ENCODE peak calls at places on chromosomes 3 and 15, in ten cellular contexts. One of them, this sample, is unnamed.

GRCh38 chr15:93881310-93881709 is 350.1 kb upstream of the MCTP2 start:
- DNase-seq in heart left ventricle: no peak
- DNase-seq in uterus: no peak
- DNase-seq in AG04450: no peak
- DNase-seq in IMR-90: no peak
- DNase-seq in fibroblast of the aortic adventitia: no peak
- DNase-seq in dorsolateral prefrontal cortex: no peak
- DNase-seq in SJSA1: no peak
- DNase-seq in fibroblast of mammary gland: no peak
- DNase-seq in OCI-LY7: no peak
- DNase-seq in this sample: no peak

GRCh38 chr15:91892417-91892816 is 38.9 kb downstream of the SLCO3A1 start:
- DNase-seq in heart left ventricle: no peak
- DNase-seq in uterus: no peak
- DNase-seq in AG04450: no peak
- DNase-seq in IMR-90: no peak
- DNase-seq in fibroblast of the aortic adventitia: no peak
- DNase-seq in dorsolateral prefrontal cortex: no peak
- DNase-seq in SJSA1: no peak
- DNase-seq in fibroblast of mammary gland: no peak
- DNase-seq in OCI-LY7: no peak
- DNase-seq in this sample: no peak

GRCh38 chr15:95932676-95933075 is 397.8 kb upstream of the NR2F2 start:
- DNase-seq in heart left ventricle: no peak
- DNase-seq in uterus: no peak
- DNase-seq in AG04450: no peak
- DNase-seq in IMR-90: peak
- DNase-seq in fibroblast of the aortic adventitia: no peak
- DNase-seq in dorsolateral prefrontal cortex: no peak
- DNase-seq in SJSA1: peak
- DNase-seq in fibroblast of mammary gland: peak
- DNase-seq in OCI-LY7: no peak
- DNase-seq in this sample: peak

GRCh38 chr15:78065284-78065872 is 12.1 kb downstream of the TBC1D2B start:
- DNase-seq in heart left ventricle: peak
- DNase-seq in uterus: peak
- DNase-seq in AG04450: peak
- DNase-seq in IMR-90: peak
- DNase-seq in fibroblast of the aortic adventitia: peak
- DNase-seq in dorsolateral prefrontal cortex: no peak
- DNase-seq in SJSA1: peak
- DNase-seq in fibroblast of mammary gland: peak
- DNase-seq in OCI-LY7: no peak
- DNase-seq in this sample: peak

GRCh38 chr3:49465269-49466034 is 4.6 kb upstream of the DAG1 start:
- DNase-seq in heart left ventricle: peak
- DNase-seq in uterus: no peak
- DNase-seq in AG04450: no peak
- DNase-seq in IMR-90: no peak
- DNase-seq in fibroblast of the aortic adventitia: peak
- DNase-seq in dorsolateral prefrontal cortex: no peak
- DNase-seq in SJSA1: no peak
- DNase-seq in fibroblast of mammary gland: no peak
- DNase-seq in OCI-LY7: no peak
- DNase-seq in this sample: no peak

GRCh38 chr3:124558898-124559649 is 171.2 kb upstream of the UMPS start:
- DNase-seq in heart left ventricle: peak
- DNase-seq in uterus: peak
- DNase-seq in AG04450: peak
- DNase-seq in IMR-90: peak
- DNase-seq in fibroblast of the aortic adventitia: peak
- DNase-seq in dorsolateral prefrontal cortex: peak
- DNase-seq in SJSA1: peak
- DNase-seq in fibroblast of mammary gland: peak
- DNase-seq in OCI-LY7: no peak
- DNase-seq in this sample: peak

GRCh38 chr15:55742498-55742926 is 440 bp downstream of the PRTG start:
- DNase-seq in heart left ventricle: peak
- DNase-seq in uterus: peak
- DNase-seq in AG04450: no peak
- DNase-seq in IMR-90: peak
- DNase-seq in fibroblast of the aortic adventitia: peak
- DNase-seq in dorsolateral prefrontal cortex: peak
- DNase-seq in SJSA1: peak
- DNase-seq in fibroblast of mammary gland: no peak
- DNase-seq in OCI-LY7: no peak
- DNase-seq in this sample: no peak

GRCh38 chr15:89139613-89140499 is 51.6 kb downstream of the ABHD2 start:
- DNase-seq in heart left ventricle: peak
- DNase-seq in uterus: no peak
- DNase-seq in AG04450: no peak
- DNase-seq in IMR-90: no peak
- DNase-seq in fibroblast of the aortic adventitia: peak
- DNase-seq in dorsolateral prefrontal cortex: peak
- DNase-seq in SJSA1: peak
- DNase-seq in fibroblast of mammary gland: peak
- DNase-seq in OCI-LY7: no peak
- DNase-seq in this sample: no peak

GRCh38 chr15:29410342-29410741 is 140.7 kb upstream of the NSMCE3 start:
- DNase-seq in heart left ventricle: no peak
- DNase-seq in uterus: no peak
- DNase-seq in AG04450: no peak
- DNase-seq in IMR-90: peak
- DNase-seq in fibroblast of the aortic adventitia: no peak
- DNase-seq in dorsolateral prefrontal cortex: no peak
- DNase-seq in SJSA1: no peak
- DNase-seq in fibroblast of mammary gland: no peak
- DNase-seq in OCI-LY7: no peak
- DNase-seq in this sample: no peak

GRCh38 chr3:56860351-56860750 is 58.6 kb upstream of the ARHGEF3 start:
- DNase-seq in heart left ventricle: no peak
- DNase-seq in uterus: no peak
- DNase-seq in AG04450: no peak
- DNase-seq in IMR-90: no peak
- DNase-seq in fibroblast of the aortic adventitia: no peak
- DNase-seq in dorsolateral prefrontal cortex: no peak
- DNase-seq in SJSA1: no peak
- DNase-seq in fibroblast of mammary gland: no peak
- DNase-seq in OCI-LY7: no peak
- DNase-seq in this sample: no peak

GRCh38 chr3:95615592-95616310 is 1198.6 kb upstream of the EPHA6 start:
- DNase-seq in heart left ventricle: no peak
- DNase-seq in uterus: no peak
- DNase-seq in AG04450: no peak
- DNase-seq in IMR-90: no peak
- DNase-seq in fibroblast of the aortic adventitia: no peak
- DNase-seq in dorsolateral prefrontal cortex: no peak
- DNase-seq in SJSA1: no peak
- DNase-seq in fibroblast of mammary gland: no peak
- DNase-seq in OCI-LY7: no peak
- DNase-seq in this sample: no peak

GRCh38 chr3:181713673-181714270 is 2.0 kb downstream of the SOX2 start:
- DNase-seq in heart left ventricle: no peak
- DNase-seq in uterus: no peak
- DNase-seq in AG04450: no peak
- DNase-seq in IMR-90: no peak
- DNase-seq in fibroblast of the aortic adventitia: no peak
- DNase-seq in dorsolateral prefrontal cortex: no peak
- DNase-seq in SJSA1: no peak
- DNase-seq in fibroblast of mammary gland: no peak
- DNase-seq in OCI-LY7: no peak
- DNase-seq in this sample: no peak

GRCh38 chr3:48934333-48934991 is 15.8 kb downstream of the ARIH2 start:
- DNase-seq in heart left ventricle: no peak
- DNase-seq in uterus: no peak
- DNase-seq in AG04450: no peak
- DNase-seq in IMR-90: no peak
- DNase-seq in fibroblast of the aortic adventitia: no peak
- DNase-seq in dorsolateral prefrontal cortex: no peak
- DNase-seq in SJSA1: no peak
- DNase-seq in fibroblast of mammary gland: no peak
- DNase-seq in OCI-LY7: no peak
- DNase-seq in this sample: no peak

GRCh38 chr3:78277793-78278192 is 1237.9 kb downstream of the ROBO2 start:
- DNase-seq in heart left ventricle: no peak
- DNase-seq in uterus: no peak
- DNase-seq in AG04450: no peak
- DNase-seq in IMR-90: no peak
- DNase-seq in fibroblast of the aortic adventitia: no peak
- DNase-seq in dorsolateral prefrontal cortex: no peak
- DNase-seq in SJSA1: no peak
- DNase-seq in fibroblast of mammary gland: no peak
- DNase-seq in OCI-LY7: no peak
- DNase-seq in this sample: no peak

GRCh38 chr3:36877930-36878685 is 66.7 kb downstream of the TRANK1 start:
- DNase-seq in heart left ventricle: no peak
- DNase-seq in uterus: no peak
- DNase-seq in AG04450: no peak
- DNase-seq in IMR-90: no peak
- DNase-seq in fibroblast of the aortic adventitia: no peak
- DNase-seq in dorsolateral prefrontal cortex: no peak
- DNase-seq in SJSA1: no peak
- DNase-seq in fibroblast of mammary gland: no peak
- DNase-seq in OCI-LY7: no peak
- DNase-seq in this sample: no peak

GRCh38 chr3:115476472-115476871 is 146.8 kb upstream of the GAP43 start:
- DNase-seq in heart left ventricle: no peak
- DNase-seq in uterus: no peak
- DNase-seq in AG04450: no peak
- DNase-seq in IMR-90: no peak
- DNase-seq in fibroblast of the aortic adventitia: no peak
- DNase-seq in dorsolateral prefrontal cortex: no peak
- DNase-seq in SJSA1: no peak
- DNase-seq in fibroblast of mammary gland: no peak
- DNase-seq in OCI-LY7: no peak
- DNase-seq in this sample: no peak

GRCh38 chr3:115478359-115478758 is 145.0 kb upstream of the GAP43 start:
- DNase-seq in heart left ventricle: no peak
- DNase-seq in uterus: no peak
- DNase-seq in AG04450: no peak
- DNase-seq in IMR-90: no peak
- DNase-seq in fibroblast of the aortic adventitia: no peak
- DNase-seq in dorsolateral prefrontal cortex: no peak
- DNase-seq in SJSA1: no peak
- DNase-seq in fibroblast of mammary gland: no peak
- DNase-seq in OCI-LY7: no peak
- DNase-seq in this sample: no peak

GRCh38 chr3:115469649-115470048 is 153.7 kb upstream of the GAP43 start:
- DNase-seq in heart left ventricle: no peak
- DNase-seq in uterus: no peak
- DNase-seq in AG04450: no peak
- DNase-seq in IMR-90: no peak
- DNase-seq in fibroblast of the aortic adventitia: no peak
- DNase-seq in dorsolateral prefrontal cortex: no peak
- DNase-seq in SJSA1: no peak
- DNase-seq in fibroblast of mammary gland: no peak
- DNase-seq in OCI-LY7: no peak
- DNase-seq in this sample: no peak

GRCh38 chr3:115470254-115470653 is 153.1 kb upstream of the GAP43 start:
- DNase-seq in heart left ventricle: no peak
- DNase-seq in uterus: no peak
- DNase-seq in AG04450: no peak
- DNase-seq in IMR-90: no peak
- DNase-seq in fibroblast of the aortic adventitia: no peak
- DNase-seq in dorsolateral prefrontal cortex: no peak
- DNase-seq in SJSA1: no peak
- DNase-seq in fibroblast of mammary gland: no peak
- DNase-seq in OCI-LY7: no peak
- DNase-seq in this sample: no peak

GRCh38 chr3:115475178-115476041 is 147.9 kb upstream of the GAP43 start:
- DNase-seq in heart left ventricle: peak
- DNase-seq in uterus: no peak
- DNase-seq in AG04450: no peak
- DNase-seq in IMR-90: no peak
- DNase-seq in fibroblast of the aortic adventitia: no peak
- DNase-seq in dorsolateral prefrontal cortex: peak
- DNase-seq in SJSA1: no peak
- DNase-seq in fibroblast of mammary gland: no peak
- DNase-seq in OCI-LY7: no peak
- DNase-seq in this sample: no peak
- H3K4me3 ChIP-seq in heart left ventricle: no peak
- H3K4me3 ChIP-seq in uterus: no peak
- H3K4me3 ChIP-seq in AG04450: no peak
- H3K4me3 ChIP-seq in IMR-90: no peak
- H3K4me3 ChIP-seq in fibroblast of the aortic adventitia: no peak
- H3K4me3 ChIP-seq in dorsolateral prefrontal cortex: no peak
- H3K4me3 ChIP-seq in SJSA1: no peak
- H3K4me3 ChIP-seq in fibroblast of mammary gland: no peak
- H3K4me3 ChIP-seq in OCI-LY7: no peak
- H3K4me3 ChIP-seq in this sample: no peak

DNA sequence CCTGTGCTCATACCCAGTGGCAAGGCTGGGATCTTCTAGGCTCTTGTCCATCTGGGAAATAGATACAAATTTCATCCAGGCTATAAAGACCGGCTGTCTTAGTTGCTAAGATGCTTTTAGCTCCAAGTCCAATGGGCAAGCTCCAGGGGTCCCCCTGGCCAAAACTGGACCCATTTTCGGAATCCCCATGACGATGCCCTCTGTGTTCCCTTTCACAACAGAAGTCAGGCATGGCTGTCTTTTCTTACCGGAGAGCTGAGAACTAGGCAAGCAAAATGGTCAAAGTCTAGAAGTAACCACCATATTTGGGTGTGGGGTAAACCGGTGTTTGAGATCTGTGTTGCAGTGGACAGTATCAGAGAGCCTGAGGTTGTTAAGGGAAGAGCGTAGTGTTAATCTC is 1.0 kb downstream of the GLYCTK start:
- DNase-seq in heart left ventricle: no peak
- DNase-seq in uterus: no peak
- DNase-seq in AG04450: no peak
- DNase-seq in IMR-90: no peak
- DNase-seq in fibroblast of the aortic adventitia: no peak
- DNase-seq in dorsolateral prefrontal cortex: no peak
- DNase-seq in SJSA1: no peak
- DNase-seq in fibroblast of mammary gland: no peak
- DNase-seq in OCI-LY7: no peak
- DNase-seq in this sample: no peak
- H3K4me3 ChIP-seq in heart left ventricle: peak
- H3K4me3 ChIP-seq in uterus: no peak
- H3K4me3 ChIP-seq in AG04450: peak
- H3K4me3 ChIP-seq in IMR-90: peak
- H3K4me3 ChIP-seq in fibroblast of the aortic adventitia: peak
- H3K4me3 ChIP-seq in dorsolateral prefrontal cortex: peak
- H3K4me3 ChIP-seq in SJSA1: peak
- H3K4me3 ChIP-seq in fibroblast of mammary gland: peak
- H3K4me3 ChIP-seq in OCI-LY7: peak
- H3K4me3 ChIP-seq in this sample: peak

GRCh38 chr3:120623719-120624093 is 27.6 kb downstream of the NDUFB4 start:
- DNase-seq in heart left ventricle: no peak
- DNase-seq in uterus: no peak
- DNase-seq in AG04450: no peak
- DNase-seq in IMR-90: no peak
- DNase-seq in fibroblast of the aortic adventitia: no peak
- DNase-seq in dorsolateral prefrontal cortex: no peak
- DNase-seq in SJSA1: no peak
- DNase-seq in fibroblast of mammary gland: no peak
- DNase-seq in OCI-LY7: no peak
- DNase-seq in this sample: no peak
- H3K4me3 ChIP-seq in heart left ventricle: no peak
- H3K4me3 ChIP-seq in uterus: no peak
- H3K4me3 ChIP-seq in AG04450: no peak
- H3K4me3 ChIP-seq in IMR-90: no peak
- H3K4me3 ChIP-seq in fibroblast of the aortic adventitia: no peak
- H3K4me3 ChIP-seq in dorsolateral prefrontal cortex: no peak
- H3K4me3 ChIP-seq in SJSA1: no peak
- H3K4me3 ChIP-seq in fibroblast of mammary gland: no peak
- H3K4me3 ChIP-seq in OCI-LY7: no peak
- H3K4me3 ChIP-seq in this sample: no peak

GRCh38 chr3:13022348-13023250 is 50.6 kb downstream of the IQSEC1 start:
- DNase-seq in heart left ventricle: peak
- DNase-seq in uterus: peak
- DNase-seq in AG04450: peak
- DNase-seq in IMR-90: peak
- DNase-seq in fibroblast of the aortic adventitia: peak
- DNase-seq in dorsolateral prefrontal cortex: no peak
- DNase-seq in SJSA1: no peak
- DNase-seq in fibroblast of mammary gland: peak
- DNase-seq in OCI-LY7: peak
- DNase-seq in this sample: peak
- H3K4me3 ChIP-seq in heart left ventricle: peak
- H3K4me3 ChIP-seq in uterus: no peak
- H3K4me3 ChIP-seq in AG04450: peak
- H3K4me3 ChIP-seq in IMR-90: no peak
- H3K4me3 ChIP-seq in fibroblast of the aortic adventitia: peak
- H3K4me3 ChIP-seq in dorsolateral prefrontal cortex: no peak
- H3K4me3 ChIP-seq in SJSA1: no peak
- H3K4me3 ChIP-seq in fibroblast of mammary gland: no peak
- H3K4me3 ChIP-seq in OCI-LY7: peak
- H3K4me3 ChIP-seq in this sample: peak

This sample was measured in skeletal muscle cell.